ENCODE peak calls at places on chromosome 3, in five cellular contexts. E is aorta, Z is tibial nerve, A is HCT116, W is pancreas. D is an unnamed sample.

GRCh38 chr3:13338996-13339395 is 81.1 kb downstream of the NUP210 start:
- DNase-seq in W (no peak), A (no peak), Z (no peak), E (no peak), D (no peak)

GRCh38 chr3:130316164-130316563 is 29.3 kb upstream of the COL6A5 start:
- DNase-seq in E (no peak), Z (no peak), A (no peak), W (no peak), D (no peak)

GRCh38 chr3:36944012-36944640 is 728 bp downstream of the TRANK1 start:
- DNase-seq in A (no peak), E (peak; percentile 90), W (peak; percentile 68), Z (no peak), D (peak; percentile 61)

GRCh38 chr3:107884719-107885460 is 205.9 kb downstream of the CD47 start:
- DNase-seq in Z (no peak), W (no peak), E (no peak), A (no peak), D (no peak)

GRCh38 chr3:52798978-52799476 is 4.4 kb downstream of the ITIH3 start:
- DNase-seq in W (no peak), A (peak; percentile 31), E (no peak), Z (no peak), D (no peak)

GRCh38 chr3:22269827-22270226 is 518.8 kb upstream of the ZNF385D start:
- DNase-seq in A (no peak), E (peak; percentile 40), W (peak; percentile 8), Z (no peak), D (no peak)

GRCh38 chr3:134721214-134721613 is 70.4 kb upstream of the KY start:
- DNase-seq in A (no peak), Z (no peak), E (no peak), W (no peak), D (no peak)

GRCh38 chr3:66115858-66116654 is 77.3 kb upstream of the MAGI1 start:
- DNase-seq in A (peak; percentile 64), Z (no peak), W (no peak), E (no peak), D (peak; percentile 77)

GRCh38 chr3:105791919-105792786 is 76.7 kb downstream of the CBLB start:
- DNase-seq in W (no peak), E (no peak), Z (peak; percentile 90), A (no peak), D (peak; percentile 97)

GRCh38 chr3:54631507-54632280 is 296.2 kb downstream of the LRTM1 start:
- DNase-seq in W (no peak), E (no peak), Z (no peak), A (no peak), D (no peak)

GRCh38 chr3:16482770-16483531 is 30.5 kb downstream of the RFTN1 start:
- DNase-seq in W (no peak), Z (no peak), E (no peak), A (no peak), D (no peak)

GRCh38 chr3:129112308-129113052 is 9.1 kb downstream of the RAB43 start:
- DNase-seq in A (no peak), E (no peak), Z (no peak), W (no peak), D (no peak)

GRCh38 chr3:69443554-69443953 is 57.7 kb upstream of the FRMD4B start:
- DNase-seq in W (no peak), A (no peak), Z (no peak), E (no peak), D (no peak)

GRCh38 chr3:69442771-69443197 is 56.9 kb upstream of the FRMD4B start:
- DNase-seq in W (no peak), E (no peak), Z (no peak), A (no peak), D (no peak)

GRCh38 chr3:69435274-69436262 is 49.7 kb upstream of the FRMD4B start:
- DNase-seq in E (no peak), W (no peak), Z (no peak), A (no peak), D (no peak)

GRCh38 chr3:69441028-69441427 is 55.1 kb upstream of the FRMD4B start:
- DNase-seq in Z (no peak), A (no peak), E (no peak), W (no peak), D (no peak)

DNA sequence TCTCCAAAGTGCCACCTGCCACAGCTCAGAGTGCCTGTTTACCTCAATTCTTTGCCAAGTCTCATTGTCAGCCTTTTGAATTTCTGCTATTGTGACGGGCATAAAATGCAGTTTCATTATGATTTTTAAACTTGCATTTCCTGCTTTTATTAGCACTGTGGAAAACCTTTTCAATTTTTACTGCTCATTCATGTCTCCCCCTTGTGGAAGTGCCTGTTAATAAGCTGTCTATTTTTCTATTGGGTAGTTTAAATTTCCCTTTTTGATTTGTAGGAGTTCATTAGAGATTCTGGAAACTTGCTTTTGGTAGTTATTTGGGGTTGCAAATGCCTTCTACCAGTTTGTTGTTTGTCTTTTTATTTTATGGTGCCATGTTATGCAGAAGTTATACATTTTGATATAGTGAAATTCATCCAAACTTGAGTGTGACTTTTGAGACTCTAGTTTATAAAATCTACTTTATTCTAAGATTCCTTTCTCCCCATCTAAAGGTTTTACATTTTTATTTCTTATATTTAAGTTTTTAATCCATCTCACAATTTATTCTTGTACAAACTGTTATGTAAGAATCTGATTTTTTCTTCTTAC is 53.9 kb upstream of the FRMD4B start:
- DNase-seq in A (peak; percentile 16), W (no peak), E (no peak), Z (no peak), D (no peak)
- H3K27ac ChIP-seq in A (no peak overlapping the region), W (no peak overlapping the region), E (no peak overlapping the region), Z (no peak overlapping the region), D (no peak overlapping the region)

DNA sequence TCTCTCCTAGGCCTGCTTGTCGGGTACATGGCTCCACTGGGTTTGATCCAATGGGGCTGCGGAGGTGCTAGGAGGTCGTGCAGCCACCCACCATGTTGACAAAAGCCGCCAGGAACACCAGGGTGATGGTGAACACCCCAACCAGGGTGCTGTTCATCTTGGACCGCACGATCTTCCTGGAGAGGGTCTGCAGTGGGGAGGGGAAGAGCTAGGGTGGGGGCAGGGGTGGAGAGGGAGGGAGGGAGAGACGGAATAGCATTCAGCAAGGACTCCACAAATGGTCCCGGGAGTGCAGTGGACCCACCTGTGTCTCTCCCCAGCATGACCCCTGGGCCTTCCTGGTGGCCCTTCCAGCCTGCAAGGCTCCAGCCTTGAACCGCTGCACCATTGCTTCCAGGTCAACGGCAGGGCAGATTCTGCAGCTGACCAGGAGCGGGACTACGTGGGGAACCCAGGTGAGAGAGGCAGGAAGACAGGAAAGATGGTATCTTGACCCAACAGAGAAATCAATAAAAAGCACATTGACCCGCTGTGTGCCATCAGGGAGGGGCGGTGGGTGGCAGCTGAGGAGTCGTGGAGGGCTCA is 102.3 kb downstream of the SEC22A start:
- DNase-seq in E (peak; percentile 51), Z (no peak), A (no peak), W (no peak), D (no peak)
- H3K4me1 ChIP-seq in E (no peaks in the 10 kb centered on the region), Z (no peaks in the 10 kb centered on the region), A (no peaks in the 10 kb centered on the region), W (no peaks in the 10 kb centered on the region), D (no peaks in the 10 kb centered on the region)

DNA sequence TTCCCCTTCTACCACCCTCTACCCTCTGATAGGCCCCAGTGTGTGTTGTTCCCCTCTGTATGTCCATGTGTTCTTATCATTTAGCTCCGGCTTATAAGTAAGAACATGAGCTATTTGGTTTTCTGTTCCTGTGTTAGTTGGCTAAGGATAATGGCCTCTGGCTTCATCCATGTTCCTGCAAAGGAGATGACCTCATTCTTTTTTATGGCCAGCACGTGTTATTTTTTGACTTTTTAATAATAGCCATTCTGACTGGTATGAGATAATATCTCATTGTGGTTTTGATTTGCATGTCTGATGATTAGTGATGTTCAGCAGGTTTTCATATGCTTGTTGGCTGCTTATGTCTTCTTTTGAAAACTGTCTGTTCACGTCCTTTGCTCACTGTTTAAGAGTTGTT is 63.1 kb upstream of the NPHP3 start:
- DNase-seq in A (no peak), W (no peak), E (no peak), Z (no peak), D (no peak)
- H3K27ac ChIP-seq in A (no peak overlapping the region), W (no peak overlapping the region), E (no peak overlapping the region), Z (no peak overlapping the region), D (peak overlapping the region; percentile 1)

DNA sequence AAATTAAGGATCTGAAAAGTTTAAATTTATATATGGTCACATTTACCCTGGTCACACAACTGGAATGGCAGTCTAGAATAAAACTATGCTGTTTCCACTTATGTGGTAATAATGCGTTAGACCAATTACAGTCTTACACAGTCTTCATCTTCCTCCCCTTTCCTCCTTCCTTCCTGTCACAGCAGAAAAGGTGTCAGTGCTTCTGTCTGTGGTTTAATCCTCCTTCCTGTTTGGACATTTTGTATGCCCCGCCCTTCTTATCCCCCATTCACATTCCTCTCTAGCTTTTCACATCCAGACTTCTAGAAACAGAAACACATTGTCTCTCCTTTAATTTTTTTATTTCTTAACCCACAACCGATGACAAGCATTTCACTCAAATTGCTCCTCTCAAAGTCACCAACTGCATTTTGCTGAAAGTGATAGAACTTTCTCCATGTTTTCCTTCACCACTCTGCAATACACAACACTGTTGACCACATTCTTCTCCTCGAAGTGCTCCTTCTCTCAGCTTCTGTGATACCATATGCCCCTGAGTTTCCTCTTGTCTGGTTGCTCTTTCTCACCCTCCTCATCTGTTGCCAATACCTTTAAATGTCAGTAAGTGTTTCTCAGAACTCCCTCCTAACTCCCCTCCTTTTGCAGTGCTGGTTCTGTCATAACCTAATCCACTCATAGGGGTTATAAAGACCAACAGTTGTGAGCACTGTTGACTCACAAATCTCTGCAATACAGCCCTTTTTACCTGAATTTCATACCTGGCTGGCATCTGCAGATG is 271.6 kb downstream of the UBE2E2 start:
- DNase-seq in W (no peak), A (no peak), Z (no peak), E (no peak), D (no peak)
- H3K4me1 ChIP-seq in W (no peaks in the 10 kb centered on the region), A (no peaks in the 10 kb centered on the region), Z (no peaks in the 10 kb centered on the region), E (no peaks in the 10 kb centered on the region), D (no peaks in the 10 kb centered on the region)

DNA sequence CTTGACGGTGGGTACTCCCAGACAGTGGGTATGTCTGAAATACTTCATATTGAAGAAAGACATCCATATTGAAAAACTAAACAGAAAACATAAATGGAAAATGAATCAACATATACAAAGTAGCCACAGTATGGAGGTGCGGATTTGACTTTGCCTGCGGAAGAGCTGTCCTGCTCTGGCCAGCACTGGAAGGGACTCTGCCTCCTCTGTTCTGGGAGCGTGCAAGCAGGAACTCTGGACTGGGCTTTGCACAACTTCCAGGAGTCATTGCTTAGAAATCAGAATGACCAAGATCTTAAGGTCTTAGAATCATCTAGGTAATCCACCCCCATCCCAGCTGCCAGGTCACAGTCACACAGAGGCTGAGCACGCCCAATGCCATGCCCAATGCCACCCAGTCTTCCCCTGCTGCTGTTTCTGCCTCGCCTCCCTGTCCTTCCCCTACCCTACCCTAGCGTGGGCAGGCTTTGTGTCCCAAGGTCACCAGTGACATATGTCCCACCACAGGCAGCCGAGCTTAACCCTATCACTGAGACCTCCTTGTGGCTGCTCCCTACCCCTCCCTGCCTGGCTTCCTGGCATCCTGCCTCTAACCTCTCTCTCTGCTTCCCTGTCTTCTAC is 36.3 kb downstream of the CDC25A start:
- DNase-seq in Z (no peak), W (no peak), E (no peak), A (no peak), D (no peak)
- H3K27ac ChIP-seq in Z (no peak overlapping the region), W (no peak overlapping the region), E (peak overlapping the region; percentile 20), A (no peak overlapping the region), D (peak overlapping the region; percentile 44)